ENCODE peak calls at places on chromosomes 5 and 9, in seven cellular contexts. H is neuronal stem cell, C is H9, Q is IMR-90, M is mesenchymal stem cell, Y is mesendoderm, B is H1. V is an unnamed sample.

GRCh38 chr5:136457390-136458094 is 92.2 kb upstream of the TRPC7 start:
- DNase-seq in Q (no peak), Y (no peak), H (no peak), C (no peak), M (no peak), B (no peak), V (no peak)

GRCh38 chr5:141740885-141741284 is 58.9 kb upstream of the ARAP3 start:
- DNase-seq in Y (no peak), C (no peak), Q (no peak), B (no peak), M (no peak), H (peak), V (no peak)

GRCh38 chr9:17824191-17824926 is 245.5 kb downstream of the SH3GL2 start:
- DNase-seq in Y (peak), B (no peak), Q (peak), H (peak), M (no peak), C (no peak), V (no peak)

GRCh38 chr5:93054424-93055165 is 526.4 kb downstream of the NR2F1-AS1 start:
- DNase-seq in Q (peak), B (no peak), M (peak), Y (no peak), H (no peak), C (no peak), V (no peak)

GRCh38 chr5:1929108-1929991 is 46.6 kb upstream of the IRX4 start:
- DNase-seq in Q (no peak), Y (peak), B (no peak), H (no peak), M (no peak), C (peak), V (no peak)

GRCh38 chr9:136629001-136629878 is 33.5 kb upstream of the EGFL7 start:
- DNase-seq in H (no peak), M (no peak), Q (no peak), C (no peak), Y (no peak), B (peak), V (no peak)

GRCh38 chr5:6468870-6469269 is 20.2 kb downstream of the UBE2QL1 start:
- DNase-seq in H (no peak), M (no peak), Y (no peak), Q (no peak), C (no peak), B (no peak), V (no peak)

GRCh38 chr9:130527651-130528310 is 51.6 kb upstream of the FUBP3 start:
- DNase-seq in B (no peak), Y (no peak), M (no peak), C (no peak), H (no peak), Q (no peak), V (no peak)

GRCh38 chr5:149537374-149537959 is 13.8 kb downstream of the CSNK1A1 start:
- DNase-seq in H (no peak), C (no peak), B (no peak), Q (no peak), M (no peak), Y (no peak), V (no peak)

GRCh38 chr9:90839183-90839582 is 37.6 kb downstream of the SYK start:
- DNase-seq in B (no peak), Y (no peak), Q (no peak), H (no peak), C (peak), M (no peak), V (no peak)

GRCh38 chr9:68472119-68472518 is 68.6 kb downstream of the TMEM252 start:
- DNase-seq in B (no peak), Y (no peak), C (no peak), H (no peak), Q (peak), M (no peak), V (no peak)

GRCh38 chr5:122547669-122548068 is 227.2 kb upstream of the SNX2 start:
- DNase-seq in B (no peak), Y (no peak), Q (no peak), H (no peak), C (no peak), M (no peak), V (no peak)

GRCh38 chr5:159478950-159479349 is 148.7 kb upstream of the IL12B start:
- DNase-seq in Y (no peak), M (no peak), H (no peak), B (no peak), C (no peak), Q (no peak), V (no peak)

GRCh38 chr5:129244478-129244877 is 149.9 kb downstream of the ISOC1 start:
- DNase-seq in Q (no peak), Y (no peak), M (peak), C (no peak), H (no peak), B (no peak), V (peak)

GRCh38 chr5:32231241-32231640 is 57.1 kb upstream of the GOLPH3 start:
- DNase-seq in B (no peak), M (no peak), Y (no peak), H (no peak), Q (no peak), C (no peak), V (no peak)

GRCh38 chr5:128469924-128470323 is 68.1 kb downstream of the FBN2 start:
- DNase-seq in H (no peak), Q (peak), B (no peak), M (peak), C (no peak), Y (no peak), V (peak)

GRCh38 chr9:113955076-113955752 is 79.1 kb downstream of the ZNF618 start:
- DNase-seq in B (no peak), C (no peak), Y (no peak), H (no peak), M (peak), Q (peak), V (no peak)

GRCh38 chr9:133121200-133122166 is at the start of gene RALGDS:
- DNase-seq in Y (peak), H (peak), C (peak), Q (peak), B (peak), M (peak), V (peak)

GRCh38 chr5:74303575-74303974 is 337.0 kb downstream of the ENC1 start:
- DNase-seq in Y (no peak), B (no peak), Q (no peak), H (no peak), M (no peak), C (no peak), V (no peak)

GRCh38 chr5:139669681-139670368 is 21.7 kb downstream of the CXXC5 start:
- DNase-seq in M (no peak), Q (no peak), B (no peak), H (no peak), Y (no peak), C (no peak), V (no peak)

GRCh38 chr5:6847896-6848295 is 134.7 kb downstream of the TENT4A start:
- DNase-seq in B (no peak), M (no peak), Q (no peak), C (no peak), H (no peak), Y (no peak), V (no peak)

GRCh38 chr5:157342822-157343402 is 77.0 kb downstream of the CYFIP2 start:
- DNase-seq in Q (no peak), Y (peak), B (peak), H (no peak), C (peak), M (peak), V (peak)

GRCh38 chr5:151288180-151288579 is 15.4 kb downstream of the SLC36A3 start:
- DNase-seq in M (no peak), Y (peak), C (no peak), Q (no peak), B (no peak), H (no peak), V (peak)

GRCh38 chr9:33445389-33445881 is 2.0 kb downstream of the AQP3 start:
- DNase-seq in Q (no peak), M (no peak), H (no peak), Y (no peak), C (no peak), B (no peak), V (no peak)

GRCh38 chr9:98222885-98223640 is 30.6 kb upstream of the CORO2A start:
- DNase-seq in C (no peak), Q (peak), Y (peak), M (peak), H (no peak), B (no peak), V (no peak)

GRCh38 chr9:124495105-124496074 is 11.8 kb downstream of the NR5A1 start:
- DNase-seq in Y (no peak), M (no peak), B (no peak), H (no peak), C (no peak), Q (no peak), V (no peak)

GRCh38 chr9:80410106-80410505 is 838.3 kb downstream of the TLE4 start:
- DNase-seq in B (peak), M (peak), H (no peak), C (peak), Y (peak), Q (no peak), V (no peak)

GRCh38 chr9:21873540-21874221 is 71.2 kb downstream of the MTAP start:
- DNase-seq in H (no peak), B (no peak), Q (peak), M (peak), Y (peak), C (no peak), V (no peak)

GRCh38 chr9:69495331-69495730 is 170.3 kb downstream of the ENTREP1 start:
- DNase-seq in Q (no peak), M (no peak), H (no peak), C (no peak), Y (no peak), B (no peak), V (no peak)

GRCh38 chr9:69498430-69498829 is 173.4 kb downstream of the ENTREP1 start:
- DNase-seq in B (no peak), Q (no peak), H (no peak), C (no peak), M (no peak), Y (no peak), V (no peak)

GRCh38 chr9:69497816-69498215 is 172.8 kb downstream of the ENTREP1 start:
- DNase-seq in M (no peak), C (no peak), Y (no peak), B (no peak), Q (no peak), H (no peak), V (no peak)

GRCh38 chr9:69499401-69499800 is 172.8 kb downstream of the APBA1 start:
- DNase-seq in B (no peak), M (no peak), Y (peak), H (no peak), Q (no peak), C (no peak), V (no peak)

DNA sequence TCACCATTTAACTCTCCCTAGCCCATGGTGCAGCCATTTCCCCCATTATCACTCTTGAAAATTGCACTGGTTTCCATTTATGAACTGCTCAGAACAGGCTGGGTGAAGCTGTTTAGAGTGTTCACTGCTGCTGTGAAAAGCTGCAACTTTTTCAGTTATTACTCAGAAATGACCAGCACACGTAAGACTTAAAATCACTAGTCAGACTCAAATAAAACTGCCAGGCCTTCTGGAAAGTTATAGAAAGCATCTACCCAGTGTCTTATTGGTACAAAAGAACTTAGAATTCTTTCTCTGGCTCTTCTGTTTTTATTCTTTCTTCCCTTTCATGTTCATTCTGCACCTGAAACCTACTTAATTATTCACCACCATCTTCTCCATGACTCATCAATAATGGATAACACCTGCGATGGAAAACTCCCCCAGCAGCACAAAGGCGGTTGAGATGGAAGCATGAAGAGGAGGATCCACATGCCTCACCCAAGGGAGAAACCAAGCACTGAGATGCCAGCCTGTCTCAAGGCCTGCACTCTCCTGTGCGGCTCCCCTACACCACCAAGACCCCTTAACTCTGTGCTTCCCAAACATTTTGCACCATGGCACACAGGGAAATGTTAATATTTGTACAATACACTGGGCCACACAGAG is 171.9 kb downstream of the ENTREP1 start:
- DNase-seq in B (no peak), M (no peak), C (no peak), Y (no peak), Q (no peak), H (no peak), V (no peak)
- H3K9ac ChIP-seq in B (no peak), M (no peak), C (no peak), Y (no peak), Q (no peak), H (no peak), V (no peak)

GRCh38 chr9:127392166-127392565 is 4.8 kb upstream of the SLC2A8 start:
- DNase-seq in H (no peak), Q (no peak), Y (no peak), B (no peak), M (no peak), C (no peak), V (no peak)
- H3K23ac ChIP-seq in H (no peak), Q (no peak), Y (no peak), B (no peak), M (no peak), C (no peak), V (no peak)

DNA sequence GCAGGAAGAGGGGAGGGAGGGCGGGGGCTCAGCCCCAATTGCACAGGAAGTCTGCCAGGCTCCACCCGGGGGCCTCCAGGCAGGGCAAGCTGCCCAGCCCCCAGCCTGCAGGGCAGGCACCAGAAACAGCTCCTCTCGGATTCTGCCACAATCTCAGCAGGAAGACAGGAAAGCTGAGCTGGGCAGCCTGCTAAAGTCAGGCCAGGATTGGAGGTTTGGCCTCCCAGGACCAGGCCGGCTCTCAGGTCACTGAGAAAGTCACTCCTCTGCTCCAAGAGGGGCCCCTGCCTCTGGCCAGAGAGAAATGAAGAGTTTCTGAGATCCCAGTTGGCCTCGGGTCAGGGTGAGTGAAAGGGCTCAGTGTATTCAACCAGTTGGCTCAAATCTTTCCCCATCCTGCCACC is 54.6 kb upstream of the STXBP1 start:
- DNase-seq in Q (no peak), Y (peak), H (no peak), M (peak), B (no peak), C (no peak), V (no peak)
- H3K27ac ChIP-seq in Q (peak), Y (peak), H (peak), M (peak), B (no peak), C (no peak), V (peak)

GRCh38 chr5:126055348-126055729 is 367.9 kb upstream of the GRAMD2B start:
- DNase-seq in M (no peak), Q (no peak), B (no peak), C (no peak), H (no peak), Y (no peak), V (no peak)
- H3K9ac ChIP-seq in M (no peak), Q (no peak), B (no peak), C (no peak), H (no peak), Y (no peak), V (no peak)